ENCODE peak calls at places on chromosomes 3 and 15, in four cellular contexts. One of them, this sample, is unnamed.

GRCh38 chr3:31729082-31729481 is 196.4 kb downstream of the STT3B start:
- DNase-seq in lung microvascular endothelial cell: no peak
- DNase-seq in T-cell: no peak
- DNase-seq in AG09319: no peak
- DNase-seq in this sample: no peak

GRCh38 chr3:64539451-64540196 is 148.2 kb downstream of the ADAMTS9 start:
- DNase-seq in lung microvascular endothelial cell: peak
- DNase-seq in T-cell: no peak
- DNase-seq in AG09319: peak
- DNase-seq in this sample: no peak

GRCh38 chr15:63462053-63462452 is 42.3 kb upstream of the USP3 start:
- DNase-seq in lung microvascular endothelial cell: peak
- DNase-seq in T-cell: no peak
- DNase-seq in AG09319: no peak
- DNase-seq in this sample: no peak

GRCh38 chr15:60299452-60300047 is 98.2 kb downstream of the ANXA2 start:
- DNase-seq in lung microvascular endothelial cell: peak
- DNase-seq in T-cell: no peak
- DNase-seq in AG09319: no peak
- DNase-seq in this sample: no peak

GRCh38 chr15:41936649-41937567 is 35.4 kb downstream of the EHD4 start:
- DNase-seq in lung microvascular endothelial cell: peak
- DNase-seq in T-cell: peak
- DNase-seq in AG09319: no peak
- DNase-seq in this sample: peak

GRCh38 chr15:98612490-98613110 is 35.7 kb upstream of the IGF1R start:
- DNase-seq in lung microvascular endothelial cell: no peak
- DNase-seq in T-cell: no peak
- DNase-seq in AG09319: no peak
- DNase-seq in this sample: no peak

GRCh38 chr3:3160826-3161225 is 18.7 kb downstream of the CRBN start:
- DNase-seq in lung microvascular endothelial cell: no peak
- DNase-seq in T-cell: no peak
- DNase-seq in AG09319: no peak
- DNase-seq in this sample: no peak

GRCh38 chr3:52072020-52072419 is 15.6 kb upstream of the DUSP7 start:
- DNase-seq in lung microvascular endothelial cell: no peak
- DNase-seq in T-cell: no peak
- DNase-seq in AG09319: no peak
- DNase-seq in this sample: no peak

GRCh38 chr3:79551997-79552396 is 215.8 kb downstream of the ROBO1 start:
- DNase-seq in lung microvascular endothelial cell: no peak
- DNase-seq in T-cell: no peak
- DNase-seq in AG09319: no peak
- DNase-seq in this sample: no peak

GRCh38 chr3:38005076-38006020 is 14.8 kb downstream of the VILL start:
- DNase-seq in lung microvascular endothelial cell: no peak
- DNase-seq in T-cell: no peak
- DNase-seq in AG09319: no peak
- DNase-seq in this sample: no peak

GRCh38 chr15:57671636-57672035 is 34.9 kb upstream of the POLR2M start:
- DNase-seq in lung microvascular endothelial cell: peak
- DNase-seq in T-cell: no peak
- DNase-seq in AG09319: no peak
- DNase-seq in this sample: no peak

GRCh38 chr3:183904833-183905780 is 20.4 kb upstream of the PARL start:
- DNase-seq in lung microvascular endothelial cell: no peak
- DNase-seq in T-cell: no peak
- DNase-seq in AG09319: no peak
- DNase-seq in this sample: no peak

GRCh38 chr3:141913150-141913811 is 36.8 kb downstream of the ATP1B3 start:
- DNase-seq in lung microvascular endothelial cell: peak
- DNase-seq in T-cell: peak
- DNase-seq in AG09319: peak
- DNase-seq in this sample: peak

GRCh38 chr3:42101048-42101447 is 9.9 kb downstream of the TRAK1 start:
- DNase-seq in lung microvascular endothelial cell: peak
- DNase-seq in T-cell: no peak
- DNase-seq in AG09319: no peak
- DNase-seq in this sample: no peak

GRCh38 chr3:194439915-194440550 is 41.0 kb upstream of the GP5 start:
- DNase-seq in lung microvascular endothelial cell: no peak
- DNase-seq in T-cell: no peak
- DNase-seq in AG09319: no peak
- DNase-seq in this sample: no peak

GRCh38 chr3:130992344-130992743 is 34.3 kb downstream of the ASTE1 start:
- DNase-seq in lung microvascular endothelial cell: no peak
- DNase-seq in T-cell: no peak
- DNase-seq in AG09319: no peak
- DNase-seq in this sample: no peak

This sample was measured in CD4-positive, alpha-beta T cell.